ENCODE peak calls at places on chromosomes 16 and 17, in nine cellular contexts. Q is AG10803, L is choroid plexus epithelial cell, U is heart right ventricle, E is neural crest cell, W is HFF-Myc, R is lung, X is Calu3, C is mesothelial cell of epicardium. V is an unnamed sample.

GRCh38 chr17:36705651-36706436 is 104.5 kb downstream of the MRM1 start:
- DNase-seq in Q (peak), L (peak), U (peak), E (no peak), W (peak), R (peak), X (peak), C (no peak), V (no peak)

GRCh38 chr17:82592751-82593589 is 55.3 kb downstream of the WDR45B start:
- DNase-seq in Q (peak), L (peak), U (peak), E (peak), W (peak), R (peak), X (peak), C (no peak), V (peak)

GRCh38 chr16:75244844-75245758 is 6.3 kb downstream of the BCAR1 start:
- DNase-seq in Q (peak), L (peak), U (peak), E (no peak), W (peak), R (peak), X (peak), C (no peak), V (peak)

GRCh38 chr17:6163632-6164319 is 93.6 kb downstream of the WSCD1 start:
- DNase-seq in Q (peak), L (no peak), U (no peak), E (no peak), W (peak), R (no peak), X (no peak), C (no peak), V (no peak)

GRCh38 chr16:77763994-77764393 is 24.4 kb upstream of the VAT1L start:
- DNase-seq in Q (no peak), L (no peak), U (no peak), E (no peak), W (no peak), R (peak), X (no peak), C (no peak), V (no peak)

GRCh38 chr17:74288785-74289184 is 14.8 kb downstream of the DNAI2 start:
- DNase-seq in Q (no peak), L (no peak), U (no peak), E (no peak), W (no peak), R (no peak), X (no peak), C (no peak), V (no peak)

GRCh38 chr16:51886456-51886855 is 660.5 kb downstream of the TOX3 start:
- DNase-seq in Q (no peak), L (peak), U (no peak), E (no peak), W (no peak), R (no peak), X (no peak), C (no peak), V (no peak)

GRCh38 chr17:16415031-16415924 is at the start of gene TRPV2:
- DNase-seq in Q (no peak), L (no peak), U (peak), E (no peak), W (no peak), R (no peak), X (no peak), C (no peak), V (no peak)

GRCh38 chr16:47713225-47713595 is 252.1 kb downstream of the PHKB start:
- DNase-seq in Q (peak), L (peak), U (no peak), E (no peak), W (no peak), R (no peak), X (no peak), C (no peak), V (no peak)

GRCh38 chr17:8488931-8489330 is 53.2 kb downstream of the NDEL1 start:
- DNase-seq in Q (peak), L (peak), U (no peak), E (no peak), W (peak), R (no peak), X (no peak), C (no peak), V (no peak)

GRCh38 chr17:75587718-75588545 is at the start of gene MYO15B:
- DNase-seq in Q (no peak), L (peak), U (peak), E (peak), W (no peak), R (peak), X (peak), C (peak), V (no peak)

GRCh38 chr16:84059111-84059510 is 16.5 kb upstream of the SLC38A8 start:
- DNase-seq in Q (no peak), L (no peak), U (no peak), E (no peak), W (no peak), R (no peak), X (no peak), C (no peak), V (no peak)

GRCh38 chr16:88839745-88840588 is 16.8 kb downstream of the GALNS start:
- DNase-seq in Q (no peak), L (no peak), U (no peak), E (no peak), W (no peak), R (no peak), X (no peak), C (no peak), V (no peak)

GRCh38 chr17:54882950-54883349 is 17.7 kb upstream of the TOM1L1 start:
- DNase-seq in Q (no peak), L (no peak), U (no peak), E (no peak), W (no peak), R (no peak), X (no peak), C (no peak), V (no peak)

GRCh38 chr17:33785281-33785680 is 469.8 kb upstream of the CCL2 start:
- DNase-seq in Q (no peak), L (no peak), U (no peak), E (no peak), W (no peak), R (no peak), X (no peak), C (no peak), V (no peak)

GRCh38 chr16:66842765-66843164 is 1.4 kb upstream of the CA7 start:
- DNase-seq in Q (no peak), L (peak), U (no peak), E (no peak), W (no peak), R (no peak), X (no peak), C (no peak), V (no peak)

GRCh38 chr16:70664325-70665112 is 18.2 kb downstream of the IL34 start:
- DNase-seq in Q (no peak), L (no peak), U (no peak), E (no peak), W (no peak), R (no peak), X (no peak), C (no peak), V (no peak)

GRCh38 chr17:7839199-7839889 is 5.3 kb downstream of the KDM6B start:
- DNase-seq in Q (no peak), L (no peak), U (no peak), E (no peak), W (no peak), R (peak), X (no peak), C (no peak), V (no peak)

GRCh38 chr16:50425648-50426047 is 56.9 kb upstream of the BRD7 start:
- DNase-seq in Q (no peak), L (no peak), U (no peak), E (no peak), W (no peak), R (no peak), X (no peak), C (no peak), V (no peak)

DNA sequence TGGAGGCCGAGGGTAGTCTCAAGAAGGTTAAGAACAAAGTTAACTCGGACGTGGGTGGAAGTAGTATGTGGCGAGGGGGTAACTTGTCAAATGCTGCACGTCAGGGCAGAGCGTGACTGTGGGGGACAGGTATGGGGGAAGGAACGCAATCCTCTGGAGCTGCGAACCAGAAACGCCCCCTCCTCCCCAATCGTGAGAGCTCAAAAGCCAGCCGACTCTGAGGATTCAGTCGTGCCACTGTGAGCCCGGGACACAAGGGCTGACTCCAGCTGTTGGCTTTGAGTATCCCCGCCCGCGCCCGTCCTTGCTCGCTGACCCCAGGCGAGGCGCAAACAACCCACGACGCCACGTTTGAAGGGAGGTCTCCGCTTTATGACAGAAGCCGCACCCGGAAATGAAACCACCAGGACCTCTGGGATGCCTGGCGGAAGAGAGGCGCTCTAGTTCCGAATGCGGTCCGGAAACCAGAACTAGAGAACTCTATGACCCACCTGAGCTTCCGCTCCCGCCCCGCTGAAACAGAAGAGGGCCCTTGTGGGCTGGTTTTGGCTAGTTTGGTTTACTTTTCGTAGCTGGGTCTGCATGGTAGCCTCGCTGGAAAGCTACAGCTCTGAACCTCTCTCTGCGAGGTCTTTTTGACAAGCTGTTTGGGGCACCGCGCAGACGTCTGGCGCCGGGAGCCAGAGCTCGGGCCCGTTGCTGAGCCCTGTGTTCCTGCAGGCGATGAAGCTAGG is at the start of gene PEX12:
- DNase-seq in Q (peak), L (peak), U (peak), E (peak), W (peak), R (peak), X (peak), C (peak), V (peak)
- TF ChIP-seq CTCF in Q (no peak), L (no peak), U (no peak), E (no peak), W (no peak), R (no peak), X (no peak), C (no peak), V (no peak)

GRCh38 chr16:733382-734207 is 6.7 kb downstream of the HAGHL start:
- DNase-seq in Q (no peak), L (no peak), U (peak), E (peak), W (no peak), R (no peak), X (no peak), C (no peak), V (peak)
- TF ChIP-seq CTCF in Q (peak), L (peak), U (no peak), E (peak), W (peak), R (no peak), X (no peak), C (no peak), V (no peak)

GRCh38 chr17:10118788-10119130 is 79.6 kb downstream of the GAS7 start:
- DNase-seq in Q (no peak), L (no peak), U (no peak), E (no peak), W (no peak), R (no peak), X (no peak), C (no peak), V (no peak)
- TF ChIP-seq CTCF in Q (no peak), L (no peak), U (no peak), E (no peak), W (no peak), R (no peak), X (no peak), C (no peak), V (no peak)

GRCh38 chr16:87056083-87056482 is 261.1 kb downstream of the C16orf95 start:
- DNase-seq in Q (peak), L (peak), U (no peak), E (no peak), W (no peak), R (no peak), X (no peak), C (no peak), V (no peak)
- TF ChIP-seq CTCF in Q (peak), L (peak), U (no peak), E (no peak), W (peak), R (no peak), X (no peak), C (no peak), V (peak)

GRCh38 chr17:79558573-79558900 is 52.3 kb downstream of the RBFOX3 start:
- DNase-seq in Q (no peak), L (no peak), U (no peak), E (no peak), W (no peak), R (no peak), X (no peak), C (no peak), V (no peak)

GRCh38 chr17:79557276-79557675 is 53.6 kb downstream of the RBFOX3 start:
- DNase-seq in Q (no peak), L (no peak), U (no peak), E (no peak), W (no peak), R (no peak), X (no peak), C (no peak), V (no peak)

GRCh38 chr17:79557724-79558572 is 52.9 kb downstream of the RBFOX3 start:
- DNase-seq in Q (no peak), L (no peak), U (no peak), E (no peak), W (no peak), R (no peak), X (no peak), C (no peak), V (no peak)

GRCh38 chr17:79560527-79560926 is 50.3 kb downstream of the RBFOX3 start:
- DNase-seq in Q (no peak), L (no peak), U (no peak), E (no peak), W (no peak), R (no peak), X (no peak), C (no peak), V (no peak)

DNA sequence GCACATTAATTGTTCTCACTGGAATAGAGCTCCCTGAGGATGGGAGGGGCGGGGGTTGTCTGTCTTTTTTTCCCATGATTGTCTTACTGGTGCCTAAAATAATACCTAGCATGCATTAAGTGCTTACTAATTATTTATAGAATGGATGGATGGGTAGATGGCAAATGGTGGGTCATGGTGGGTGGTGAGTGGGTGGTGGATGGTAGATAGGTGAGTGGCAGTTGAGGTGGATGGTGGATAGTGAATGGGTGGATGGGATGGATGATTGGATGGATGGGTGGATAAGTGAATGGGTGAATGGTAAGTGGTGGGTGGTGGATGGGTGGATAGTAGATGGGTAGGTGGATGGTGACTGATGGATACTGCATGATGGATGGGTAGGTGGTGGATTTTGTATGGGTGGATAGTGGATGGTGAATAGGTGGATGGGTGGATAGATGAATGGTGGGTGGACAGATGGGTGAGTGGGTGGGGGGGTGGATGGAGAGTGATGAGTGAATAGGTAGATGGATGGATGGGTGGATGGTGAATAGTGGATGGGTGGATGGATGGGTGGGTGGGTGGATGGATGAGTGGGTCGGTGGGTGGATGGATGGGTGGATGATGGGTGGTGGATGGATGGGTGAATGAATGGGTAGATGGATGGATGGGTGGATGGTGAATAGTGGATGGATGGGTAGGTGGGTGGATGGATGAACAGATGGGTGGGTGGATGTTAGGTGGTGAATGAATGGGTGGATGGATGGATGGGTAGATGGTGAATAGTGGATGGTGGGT is 51.6 kb downstream of the RBFOX3 start:
- DNase-seq in Q (no peak), L (no peak), U (no peak), E (no peak), W (no peak), R (no peak), X (no peak), C (no peak), V (no peak)
- TF ChIP-seq CTCF in Q (no peak), L (no peak), U (no peak), E (no peak), W (no peak), R (no peak), X (no peak), C (no peak), V (no peak)

GRCh38 chr16:55968221-55968620 is 93.0 kb upstream of the CES5A start:
- DNase-seq in Q (no peak), L (no peak), U (no peak), E (no peak), W (no peak), R (no peak), X (no peak), C (no peak), V (no peak)

GRCh38 chr16:55976815-55977214 is 101.6 kb upstream of the CES5A start:
- DNase-seq in Q (no peak), L (no peak), U (no peak), E (no peak), W (no peak), R (no peak), X (no peak), C (no peak), V (no peak)

GRCh38 chr16:55971447-55971846 is 96.3 kb upstream of the CES5A start:
- DNase-seq in Q (no peak), L (no peak), U (no peak), E (no peak), W (no peak), R (no peak), X (no peak), C (no peak), V (no peak)
- TF ChIP-seq CTCF in Q (no peak), L (no peak), U (no peak), E (no peak), W (no peak), R (no peak), X (no peak), C (no peak), V (no peak)

DNA sequence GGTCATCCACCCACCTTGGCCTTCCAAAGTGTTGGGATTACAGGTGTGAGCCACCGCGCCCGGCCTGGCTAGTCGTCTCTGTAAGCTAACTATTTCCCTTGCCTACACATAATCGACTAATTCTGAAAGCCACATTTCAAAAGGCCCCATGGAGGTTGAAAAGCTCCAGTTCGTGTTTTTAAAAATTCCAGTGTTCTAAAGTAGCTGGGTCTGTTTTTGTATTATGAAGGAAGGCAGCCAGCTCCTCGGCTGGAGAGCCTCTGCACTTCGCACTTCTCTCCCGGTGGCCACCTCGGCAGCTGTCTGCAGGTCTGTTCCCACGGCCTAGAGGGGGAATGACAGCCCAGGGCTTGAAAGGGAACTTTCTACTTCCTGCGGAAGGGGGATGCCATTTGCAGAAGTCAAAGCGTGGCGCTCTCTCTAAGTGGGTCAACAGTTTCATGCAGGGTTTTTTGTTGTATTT is 16.9 kb downstream of the HASPIN start:
- DNase-seq in Q (no peak), L (no peak), U (no peak), E (no peak), W (no peak), R (no peak), X (no peak), C (no peak), V (no peak)
- TF ChIP-seq CTCF in Q (no peak), L (no peak), U (no peak), E (no peak), W (no peak), R (no peak), X (no peak), C (no peak), V (no peak)

GRCh38 chr17:78532311-78532710 is 44.9 kb downstream of the DNAH17 start:
- DNase-seq in Q (no peak), L (no peak), U (no peak), E (no peak), W (no peak), R (no peak), X (peak), C (no peak), V (no peak)
- TF ChIP-seq CTCF in Q (no peak), L (no peak), U (no peak), E (no peak), W (no peak), R (no peak), X (no peak), C (no peak), V (no peak)

V was measured in osteocyte.